ENCODE peak calls at places on chromosomes 12 and 14, in seven cellular contexts. Q is CD4-positive, CD25-positive, alpha-beta regulatory T cell; V is GM04503; U is A172; B is T-cell; M is NCI-H1092; O is NCI-H226. W is an unnamed sample.

GRCh38 chr12:108066583-108067234 is 62.4 kb upstream of the WSCD2 start:
- DNase-seq in V (no peak), U (no peak), M (no peak), B (no peak), Q (no peak), O (no peak), W (no peak)

GRCh38 chr12:68559984-68560822 is 50.5 kb upstream of the RAP1B start:
- DNase-seq in B (no peak), O (no peak), V (no peak), Q (no peak), M (no peak), U (peak; percentile 45), W (no peak)

GRCh38 chr12:1760566-1761382 is 59.6 kb upstream of the LRTM2 start:
- DNase-seq in B (no peak), M (no peak), U (peak; percentile 77), V (no peak), O (peak; percentile 90), Q (no peak), W (peak; percentile 35)

GRCh38 chr14:67418368-67419174 is 6.6 kb upstream of the PLEK2 start:
- DNase-seq in U (peak; percentile 68), B (no peak), V (no peak), M (no peak), Q (no peak), O (peak; percentile 60), W (peak; percentile 92)

GRCh38 chr14:75242546-75243273 is 35.9 kb upstream of the FOS start:
- DNase-seq in M (peak; percentile 56), V (peak; percentile 51), Q (no peak), O (no peak), B (no peak), U (no peak), W (peak; percentile 92)

GRCh38 chr12:108616941-108617858 is 16.5 kb downstream of the SELPLG start:
- DNase-seq in V (no peak), O (no peak), Q (peak; percentile 60), M (no peak), U (peak; percentile 76), B (peak; percentile 74), W (no peak)

GRCh38 chr14:75274899-75275569 is 3.6 kb upstream of the FOS start:
- DNase-seq in U (no peak), B (peak; percentile 72), M (no peak), V (no peak), O (no peak), Q (peak; percentile 11), W (peak; percentile 57)

GRCh38 chr14:25351269-25351668 is 301.3 kb upstream of the STXBP6 start:
- DNase-seq in M (no peak), V (no peak), Q (no peak), B (no peak), O (no peak), U (no peak), W (no peak)

GRCh38 chr14:100810861-100811461 is 15.0 kb upstream of the MEG3 start:
- DNase-seq in O (no peak), U (no peak), Q (no peak), B (no peak), V (peak; percentile 10), M (no peak), W (peak; percentile 14)

GRCh38 chr12:29943683-29944082 is 159.9 kb upstream of the TMTC1 start:
- DNase-seq in B (no peak), O (no peak), M (no peak), Q (no peak), U (no peak), V (no peak), W (no peak)

GRCh38 chr12:90682398-90682797 is 272.6 kb downstream of the CCER1 start:
- DNase-seq in V (peak; percentile 39), O (no peak), U (no peak), B (no peak), Q (no peak), M (no peak), W (no peak)

GRCh38 chr14:69789118-69789640 is 7.9 kb downstream of the SLC10A1 start:
- DNase-seq in M (no peak), O (no peak), U (no peak), V (no peak), B (no peak), Q (no peak), W (peak; percentile 91)

GRCh38 chr12:43914923-43915468 is 79.1 kb downstream of the TMEM117 start:
- DNase-seq in M (no peak), U (no peak), Q (peak; percentile 2), B (no peak), O (no peak), V (no peak), W (no peak)

GRCh38 chr14:68099348-68100045 is 279.9 kb downstream of the RAD51B start:
- DNase-seq in Q (no peak), B (no peak), M (no peak), U (no peak), V (no peak), O (no peak), W (no peak)

GRCh38 chr14:71591929-71592328 is 340.3 kb upstream of the RGS6 start:
- DNase-seq in O (peak; percentile 72), U (peak; percentile 50), M (no peak), Q (peak; percentile 50), B (no peak), V (peak; percentile 58), W (peak; percentile 71)

GRCh38 chr12:12941450-12942350 is 10.3 kb downstream of the GPRC5D start:
- DNase-seq in O (no peak), V (no peak), U (no peak), B (no peak), Q (no peak), M (no peak), W (peak; percentile 24)

GRCh38 chr14:68819260-68819691 is 26.4 kb upstream of the ZFP36L1 start:
- DNase-seq in B (no peak), O (peak; percentile 71), Q (no peak), V (no peak), U (peak; percentile 91), M (no peak), W (peak; percentile 95)

GRCh38 chr12:8038659-8039114 is 6.2 kb downstream of the FOXJ2 start:
- DNase-seq in V (no peak), Q (peak; percentile 63), O (peak; percentile 66), U (peak; percentile 74), M (peak; percentile 62), B (peak; percentile 24), W (peak; percentile 69)

GRCh38 chr12:10721654-10722501 is 1.2 kb downstream of the YBX3 start:
- DNase-seq in B (peak; percentile 50), M (no peak), V (peak; percentile 87), Q (peak; percentile 60), O (peak; percentile 98), U (peak; percentile 65), W (peak; percentile 96)

GRCh38 chr12:29073631-29074239 is 75.3 kb upstream of the FAR2 start:
- DNase-seq in B (no peak), M (no peak), O (peak; percentile 11), U (peak; percentile 57), V (no peak), Q (peak; percentile 59), W (peak; percentile 64)

GRCh38 chr12:113727651-113728061 is 238.5 kb downstream of the RBM19 start:
- DNase-seq in B (no peak), M (no peak), O (no peak), V (peak; percentile 37), Q (no peak), U (peak; percentile 47), W (no peak)

GRCh38 chr14:85799668-85800067 is 269.7 kb downstream of the FLRT2 start:
- DNase-seq in M (no peak), B (no peak), Q (no peak), V (no peak), U (no peak), O (no peak), W (no peak)

GRCh38 chr12:121562484-121562883 is 18.3 kb downstream of the KDM2B start:
- DNase-seq in O (no peak), B (no peak), Q (no peak), V (no peak), U (no peak), M (no peak), W (no peak)

GRCh38 chr12:45725631-45726593 is 3.6 kb upstream of the ARID2 start:
- DNase-seq in M (peak; percentile 52), B (peak; percentile 32), V (no peak), U (peak; percentile 56), Q (peak; percentile 75), O (peak; percentile 52), W (peak; percentile 53)

GRCh38 chr14:104732355-104732804 is 8.4 kb downstream of the ADSS1 start:
- DNase-seq in M (no peak), O (no peak), Q (no peak), B (no peak), V (no peak), U (peak; percentile 57), W (peak; percentile 47)

GRCh38 chr12:92330654-92331053 is 185.0 kb upstream of the BTG1 start:
- DNase-seq in V (no peak), O (no peak), U (no peak), Q (no peak), B (no peak), M (no peak), W (peak; percentile 29)

GRCh38 chr12:77685906-77686305 is 144.8 kb upstream of the NAV3 start:
- DNase-seq in O (no peak), B (no peak), U (no peak), Q (no peak), V (no peak), M (no peak), W (no peak)

GRCh38 chr12:108302471-108303311 is 36.4 kb downstream of the CMKLR1 start:
- DNase-seq in V (peak; percentile 46), B (no peak), Q (no peak), U (peak; percentile 31), O (no peak), M (no peak), W (no peak)

GRCh38 chr14:85461432-85462133 is 68.4 kb upstream of the FLRT2 start:
- DNase-seq in U (no peak), M (no peak), V (no peak), B (no peak), Q (no peak), O (no peak), W (no peak)

GRCh38 chr12:12503384-12504078 is 59.1 kb downstream of the DUSP16 start:
- DNase-seq in M (no peak), B (peak; percentile 23), Q (peak; percentile 64), V (no peak), O (no peak), U (no peak), W (no peak)

GRCh38 chr12:45268672-45269406 is 52.9 kb downstream of the ANO6 start:
- DNase-seq in U (peak; percentile 94), O (peak; percentile 91), M (peak; percentile 30), V (peak; percentile 58), B (no peak), Q (no peak), W (peak; percentile 78)

GRCh38 chr12:123253606-123254459 is 17.8 kb downstream of the CDK2AP1 start:
- DNase-seq in V (no peak), M (no peak), O (no peak), B (no peak), Q (no peak), U (no peak), W (no peak)

GRCh38 chr12:118098456-118098855 is 5.4 kb downstream of the VSIG10 start:
- DNase-seq in M (no peak), Q (no peak), B (no peak), O (no peak), V (no peak), U (no peak), W (no peak)

GRCh38 chr14:72024043-72024407 is 91.8 kb downstream of the RGS6 start:
- DNase-seq in U (peak; percentile 1), M (no peak), B (peak; percentile 13), V (no peak), O (peak; percentile 7), Q (peak; percentile 66), W (peak; percentile 47)

GRCh38 chr12:15274561-15274967 is 47.7 kb upstream of the PTPRO start:
- DNase-seq in Q (no peak), B (no peak), M (no peak), O (no peak), V (no peak), U (no peak), W (peak; percentile 80)

GRCh38 chr14:65704412-65704811 is 291.9 kb downstream of the FUT8 start:
- DNase-seq in O (no peak), V (no peak), Q (no peak), B (no peak), U (no peak), M (no peak), W (no peak)

GRCh38 chr12:51900323-51900889 is 6.9 kb upstream of the ACVRL1 start:
- DNase-seq in Q (no peak), M (no peak), V (no peak), O (no peak), B (no peak), U (no peak), W (no peak)

GRCh38 chr12:14874882-14875281 is 10.8 kb downstream of the MGP start:
- DNase-seq in Q (no peak), M (no peak), U (no peak), V (no peak), O (peak; percentile 46), B (no peak), W (peak; percentile 11)

W was measured in epithelial cell of esophagus.